ENCODE peak calls at places on chromosomes 4 and X, in five cellular contexts. One of them, this sample, is unnamed.

GRCh38 chrX:133048751-133049150 is 48.2 kb downstream of the USP26 start:
- DNase-seq in Peyer's patch: no peak
- DNase-seq in CD8-positive, alpha-beta T cell: no peak
- DNase-seq in IMR-90: no peak
- DNase-seq in tibial nerve: no peak
- DNase-seq in this sample: no peak

GRCh38 chrX:29852767-29853166 is 362.6 kb upstream of the MAGEB2 start:
- DNase-seq in CD8-positive, alpha-beta T cell: no peak
- DNase-seq in tibial nerve: no peak
- DNase-seq in Peyer's patch: no peak
- DNase-seq in IMR-90: peak
- DNase-seq in this sample: no peak

GRCh38 chr4:110195561-110196205 is 2.7 kb downstream of the ELOVL6 start:
- DNase-seq in IMR-90: peak
- DNase-seq in CD8-positive, alpha-beta T cell: no peak
- DNase-seq in tibial nerve: no peak
- DNase-seq in Peyer's patch: no peak
- DNase-seq in this sample: peak

GRCh38 chr4:7015383-7016035 is 27.7 kb upstream of the TADA2B start:
- DNase-seq in CD8-positive, alpha-beta T cell: no peak
- DNase-seq in Peyer's patch: no peak
- DNase-seq in IMR-90: no peak
- DNase-seq in tibial nerve: no peak
- DNase-seq in this sample: no peak

GRCh38 chr4:158236304-158237030 is 26.2 kb downstream of the TMEM144 start:
- DNase-seq in tibial nerve: no peak
- DNase-seq in CD8-positive, alpha-beta T cell: no peak
- DNase-seq in IMR-90: no peak
- DNase-seq in Peyer's patch: no peak
- DNase-seq in this sample: no peak

GRCh38 chr4:1238676-1239000 is 10.3 kb downstream of the CTBP1 start:
- DNase-seq in Peyer's patch: peak
- DNase-seq in IMR-90: no peak
- DNase-seq in tibial nerve: no peak
- DNase-seq in CD8-positive, alpha-beta T cell: no peak
- DNase-seq in this sample: no peak

GRCh38 chr4:14196141-14196540 is 568.6 kb upstream of the BOD1L1 start:
- DNase-seq in Peyer's patch: no peak
- DNase-seq in CD8-positive, alpha-beta T cell: no peak
- DNase-seq in IMR-90: peak
- DNase-seq in tibial nerve: peak
- DNase-seq in this sample: no peak

GRCh38 chrX:39728025-39728424 is 369.7 kb downstream of the BCOR start:
- DNase-seq in CD8-positive, alpha-beta T cell: no peak
- DNase-seq in Peyer's patch: no peak
- DNase-seq in tibial nerve: no peak
- DNase-seq in IMR-90: peak
- DNase-seq in this sample: no peak

GRCh38 chr4:53622739-53623151 is 31.5 kb upstream of the LNX1 start:
- DNase-seq in CD8-positive, alpha-beta T cell: no peak
- DNase-seq in Peyer's patch: no peak
- DNase-seq in IMR-90: peak
- DNase-seq in tibial nerve: no peak
- DNase-seq in this sample: no peak

GRCh38 chr4:6625256-6625655 is 15.2 kb upstream of the MRFAP1 start:
- DNase-seq in tibial nerve: no peak
- DNase-seq in CD8-positive, alpha-beta T cell: no peak
- DNase-seq in IMR-90: no peak
- DNase-seq in Peyer's patch: no peak
- DNase-seq in this sample: no peak

GRCh38 chr4:2982012-2982411 is 18.6 kb downstream of the GRK4 start:
- DNase-seq in IMR-90: no peak
- DNase-seq in tibial nerve: no peak
- DNase-seq in Peyer's patch: no peak
- DNase-seq in CD8-positive, alpha-beta T cell: no peak
- DNase-seq in this sample: no peak
- H3K27ac ChIP-seq in IMR-90: no peak
- H3K27ac ChIP-seq in tibial nerve: no peak
- H3K27ac ChIP-seq in Peyer's patch: no peak
- H3K27ac ChIP-seq in CD8-positive, alpha-beta T cell: no peak
- H3K27ac ChIP-seq in this sample: no peak

GRCh38 chr4:138681000-138681604 is 334.5 kb upstream of the NOCT start:
- DNase-seq in tibial nerve: peak
- DNase-seq in IMR-90: peak
- DNase-seq in Peyer's patch: peak
- DNase-seq in CD8-positive, alpha-beta T cell: peak
- DNase-seq in this sample: peak
- H3K27ac ChIP-seq in tibial nerve: no peak
- H3K27ac ChIP-seq in IMR-90: no peak
- H3K27ac ChIP-seq in Peyer's patch: no peak
- H3K27ac ChIP-seq in CD8-positive, alpha-beta T cell: no peak
- H3K27ac ChIP-seq in this sample: no peak

GRCh38 chrX:110341189-110342035 is 17.2 kb upstream of the RTL9 start:
- DNase-seq in tibial nerve: no peak
- DNase-seq in CD8-positive, alpha-beta T cell: no peak
- DNase-seq in Peyer's patch: no peak
- DNase-seq in IMR-90: peak
- DNase-seq in this sample: no peak

GRCh38 chrX:110338850-110339373 is 19.7 kb upstream of the RTL9 start:
- DNase-seq in IMR-90: no peak
- DNase-seq in CD8-positive, alpha-beta T cell: no peak
- DNase-seq in Peyer's patch: no peak
- DNase-seq in tibial nerve: no peak
- DNase-seq in this sample: no peak
- H3K27ac ChIP-seq in IMR-90: no peak
- H3K27ac ChIP-seq in CD8-positive, alpha-beta T cell: no peak
- H3K27ac ChIP-seq in Peyer's patch: no peak
- H3K27ac ChIP-seq in tibial nerve: no peak
- H3K27ac ChIP-seq in this sample: no peak

DNA sequence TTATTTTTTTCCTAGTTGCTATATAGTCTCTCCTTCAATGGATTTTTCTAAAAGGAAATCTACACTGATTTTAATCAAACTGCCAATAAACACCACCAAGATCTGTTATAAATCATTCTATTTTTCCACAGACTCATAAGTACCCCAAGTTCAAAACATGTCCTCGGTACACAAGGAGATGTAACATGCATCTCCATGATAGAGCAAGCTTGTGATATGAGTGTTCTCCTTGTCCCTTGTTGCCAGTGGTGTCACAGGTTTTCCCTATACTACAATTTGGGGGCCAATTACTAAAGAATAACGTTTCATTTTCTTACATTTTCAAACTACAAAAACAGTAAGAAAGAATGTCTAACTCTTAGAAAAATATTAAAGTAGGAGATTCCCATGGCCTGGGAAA is 491 bp downstream of the ARHGEF6 start:
- DNase-seq in IMR-90: no peak
- DNase-seq in CD8-positive, alpha-beta T cell: no peak
- DNase-seq in Peyer's patch: no peak
- DNase-seq in tibial nerve: no peak
- DNase-seq in this sample: no peak
- H3K27ac ChIP-seq in IMR-90: no peak
- H3K27ac ChIP-seq in CD8-positive, alpha-beta T cell: peak
- H3K27ac ChIP-seq in Peyer's patch: peak
- H3K27ac ChIP-seq in tibial nerve: peak
- H3K27ac ChIP-seq in this sample: peak

GRCh38 chrX:24768556-24768955 is 74.8 kb downstream of the POLA1 start:
- DNase-seq in Peyer's patch: no peak
- DNase-seq in tibial nerve: no peak
- DNase-seq in IMR-90: no peak
- DNase-seq in CD8-positive, alpha-beta T cell: no peak
- DNase-seq in this sample: no peak
- H3K27ac ChIP-seq in Peyer's patch: no peak
- H3K27ac ChIP-seq in tibial nerve: no peak
- H3K27ac ChIP-seq in IMR-90: no peak
- H3K27ac ChIP-seq in CD8-positive, alpha-beta T cell: no peak
- H3K27ac ChIP-seq in this sample: no peak

DNA sequence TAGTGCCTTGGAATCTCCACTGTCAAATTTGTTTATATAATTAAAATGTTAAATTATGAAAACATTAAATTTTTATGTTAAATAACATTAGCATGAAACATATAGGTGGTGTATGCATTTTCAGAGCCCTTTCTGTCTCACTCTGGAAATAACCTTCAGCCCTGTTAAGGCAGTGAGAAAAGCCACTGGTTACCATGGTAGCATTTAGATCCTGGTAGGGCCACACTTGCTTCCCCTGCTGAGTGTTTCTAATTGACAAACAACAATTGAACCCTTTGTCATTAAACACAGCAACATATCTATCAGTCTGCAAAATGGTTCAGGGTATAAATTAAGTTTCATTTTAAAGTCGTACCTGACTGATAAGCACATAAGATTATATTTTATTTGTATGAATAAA is 63.5 kb downstream of the PDK3 start:
- DNase-seq in Peyer's patch: no peak
- DNase-seq in IMR-90: no peak
- DNase-seq in CD8-positive, alpha-beta T cell: no peak
- DNase-seq in tibial nerve: no peak
- DNase-seq in this sample: no peak
- H3K27ac ChIP-seq in Peyer's patch: no peak
- H3K27ac ChIP-seq in IMR-90: no peak
- H3K27ac ChIP-seq in CD8-positive, alpha-beta T cell: no peak
- H3K27ac ChIP-seq in tibial nerve: no peak
- H3K27ac ChIP-seq in this sample: no peak

DNA sequence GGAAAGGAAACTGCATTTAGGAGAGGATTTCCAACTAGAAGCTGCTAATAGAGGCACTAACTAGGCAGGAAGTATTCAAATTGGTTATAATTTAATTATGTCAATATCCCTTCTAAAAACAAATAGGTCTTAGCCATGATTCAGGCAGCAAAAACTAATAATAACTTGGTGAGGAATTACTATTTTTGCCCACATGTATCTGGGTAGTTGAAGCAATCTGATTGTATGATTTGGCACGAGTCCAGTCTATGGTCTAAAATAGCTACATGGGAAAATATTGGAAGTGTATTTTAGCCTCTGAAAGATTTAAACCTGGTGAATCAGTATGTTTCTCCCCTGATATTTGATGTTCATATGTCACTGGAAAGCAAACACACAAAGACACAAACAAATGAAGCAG is 62.2 kb downstream of the MFAP3L start:
- DNase-seq in IMR-90: no peak
- DNase-seq in tibial nerve: no peak
- DNase-seq in Peyer's patch: no peak
- DNase-seq in CD8-positive, alpha-beta T cell: no peak
- DNase-seq in this sample: no peak
- H3K27ac ChIP-seq in IMR-90: no peak
- H3K27ac ChIP-seq in tibial nerve: no peak
- H3K27ac ChIP-seq in Peyer's patch: no peak
- H3K27ac ChIP-seq in CD8-positive, alpha-beta T cell: no peak
- H3K27ac ChIP-seq in this sample: no peak

GRCh38 chr4:172220679-172221078 is 407.5 kb downstream of the GALNTL6 start:
- DNase-seq in CD8-positive, alpha-beta T cell: no peak
- DNase-seq in Peyer's patch: no peak
- DNase-seq in IMR-90: no peak
- DNase-seq in tibial nerve: no peak
- DNase-seq in this sample: no peak
- H3K27ac ChIP-seq in CD8-positive, alpha-beta T cell: no peak
- H3K27ac ChIP-seq in Peyer's patch: no peak
- H3K27ac ChIP-seq in IMR-90: no peak
- H3K27ac ChIP-seq in tibial nerve: no peak
- H3K27ac ChIP-seq in this sample: no peak

GRCh38 chr4:95190751-95191436 is 357.9 kb downstream of the UNC5C start:
- DNase-seq in Peyer's patch: no peak
- DNase-seq in IMR-90: no peak
- DNase-seq in CD8-positive, alpha-beta T cell: no peak
- DNase-seq in tibial nerve: no peak
- DNase-seq in this sample: no peak
- H3K27ac ChIP-seq in Peyer's patch: no peak
- H3K27ac ChIP-seq in IMR-90: no peak
- H3K27ac ChIP-seq in CD8-positive, alpha-beta T cell: no peak
- H3K27ac ChIP-seq in tibial nerve: no peak
- H3K27ac ChIP-seq in this sample: no peak

This sample was measured in CD4-positive, CD25-positive, alpha-beta regulatory T cell.